ENCODE peak calls at places on chromosomes 16 and 17, in nine cellular contexts. G, R, L, T, Y, O, B, E and I are unnamed samples.

GRCh38 chr17:55641559-55642160 is 81.0 kb downstream of the TMEM100 start:
- DNase-seq in G (peak; percentile 49), R (peak; percentile 75), L (peak; percentile 57), T (peak; percentile 71), Y (no peak), O (no peak), B (peak; percentile 74), E (peak; percentile 3), I (peak; percentile 63)

GRCh38 chr16:22678311-22678710 is 135.7 kb upstream of the HS3ST2 start:
- DNase-seq in G (no peak), R (no peak), L (no peak), T (no peak), Y (no peak), O (no peak), B (no peak), E (no peak), I (no peak)

GRCh38 chr17:59626756-59627155 is 7.1 kb downstream of the CLTC start:
- DNase-seq in G (no peak), R (no peak), L (no peak), T (no peak), Y (no peak), O (no peak), B (no peak), E (no peak), I (no peak)

GRCh38 chr16:46715769-46716305 is 26.4 kb downstream of the ORC6 start:
- DNase-seq in G (no peak), R (no peak), L (no peak), T (no peak), Y (no peak), O (no peak), B (no peak), E (no peak), I (peak; percentile 78)

GRCh38 chr17:15306406-15306970 is 34.9 kb downstream of the TEKT3 start:
- DNase-seq in G (no peak), R (no peak), L (no peak), T (no peak), Y (no peak), O (no peak), B (no peak), E (no peak), I (no peak)

GRCh38 chr17:48470388-48471034 is 40.5 kb upstream of the SKAP1 start:
- DNase-seq in G (no peak), R (no peak), L (peak; percentile 64), T (no peak), Y (no peak), O (no peak), B (peak; percentile 39), E (no peak), I (no peak)

GRCh38 chr16:59848314-59848713 is 1114.2 kb upstream of the GOT2 start:
- DNase-seq in G (no peak), R (no peak), L (no peak), T (peak; percentile 13), Y (no peak), O (no peak), B (no peak), E (no peak), I (no peak)

GRCh38 chr17:67477687-67478086 is 100.6 kb downstream of the PITPNC1 start:
- DNase-seq in G (no peak), R (no peak), L (peak; percentile 43), T (no peak), Y (no peak), O (no peak), B (no peak), E (no peak), I (no peak)

GRCh38 chr17:81927145-81927652 is 336 bp downstream of the MAFG start:
- DNase-seq in G (no peak), R (peak; percentile 46), L (no peak), T (no peak), Y (no peak), O (no peak), B (no peak), E (no peak), I (peak; percentile 29)

GRCh38 chr16:17314148-17314547 is 156.6 kb downstream of the XYLT1 start:
- DNase-seq in G (no peak), R (no peak), L (no peak), T (no peak), Y (no peak), O (no peak), B (no peak), E (no peak), I (no peak)

GRCh38 chr16:57091990-57092785 is at the start of gene CPNE2:
- DNase-seq in G (peak; percentile 95), R (peak; percentile 76), L (no peak), T (peak; percentile 83), Y (peak; percentile 85), O (peak; percentile 82), B (peak; percentile 42), E (peak; percentile 56), I (peak; percentile 72)

GRCh38 chr17:40019140-40019991 is 4.1 kb downstream of the CSF3 start:
- DNase-seq in G (peak; percentile 42), R (peak; percentile 80), L (no peak), T (peak; percentile 4), Y (no peak), O (no peak), B (no peak), E (no peak), I (no peak)

GRCh38 chr16:8808613-8809353 is 11.1 kb downstream of the PMM2 start:
- DNase-seq in G (no peak), R (no peak), L (no peak), T (no peak), Y (no peak), O (no peak), B (no peak), E (no peak), I (no peak)

GRCh38 chr17:83050651-83051422 is 28.6 kb upstream of the METRNL start:
- DNase-seq in G (peak; percentile 27), R (no peak), L (no peak), T (peak; percentile 67), Y (peak; percentile 92), O (peak; percentile 76), B (no peak), E (no peak), I (no peak)

GRCh38 chr16:83513006-83513755 is 294.6 kb upstream of the HSBP1 start:
- DNase-seq in G (no peak), R (no peak), L (no peak), T (no peak), Y (no peak), O (no peak), B (no peak), E (no peak), I (no peak)
- H3K27ac ChIP-seq in G (no peak overlapping the region), R (no peak overlapping the region), L (no peak overlapping the region), T (no peak overlapping the region), Y (no peak overlapping the region), O (no peak overlapping the region), B (no peak overlapping the region), E (no peak overlapping the region), I (no peak overlapping the region)

GRCh38 chr16:30700971-30701370 is 2.0 kb downstream of the SRCAP start:
- DNase-seq in G (no peak), R (no peak), L (no peak), T (no peak), Y (no peak), O (no peak), B (no peak), E (no peak), I (no peak)

GRCh38 chr16:30698816-30699614 is at the start of gene SRCAP:
- DNase-seq in G (peak; percentile 97), R (peak; percentile 90), L (peak; percentile 64), T (peak; percentile 91), Y (peak; percentile 96), O (peak; percentile 92), B (peak; percentile 81), E (peak; percentile 92), I (peak; percentile 86)

GRCh38 chr16:30700491-30700890 is 1.5 kb downstream of the SRCAP start:
- DNase-seq in G (peak; percentile 49), R (no peak), L (no peak), T (peak; percentile 23), Y (peak; percentile 74), O (no peak), B (peak; percentile 40), E (no peak), I (peak; percentile 53)

GRCh38 chr16:30698139-30698815 is 694 bp upstream of the SRCAP start:
- DNase-seq in G (peak; percentile 99), R (peak; percentile 99), L (peak; percentile 95), T (peak; percentile 99), Y (peak; percentile 100), O (peak; percentile 99), B (peak; percentile 93), E (peak; percentile 99), I (peak; percentile 99)

GRCh38 chr16:30699615-30700099 is 686 bp downstream of the SRCAP start:
- DNase-seq in G (no peak), R (no peak), L (no peak), T (no peak), Y (no peak), O (no peak), B (no peak), E (no peak), I (no peak)
- H3K4me3 ChIP-seq in G (peak overlapping the region; percentile 78), R (peak overlapping the region; percentile 98), L (peak overlapping the region; percentile 94), T (peak overlapping the region; percentile 79), Y (peak overlapping the region; percentile 86), O (peak overlapping the region; percentile 88), B (peak overlapping the region; percentile 90), E (peak overlapping the region; percentile 96), I (peak overlapping the region; percentile 99)

GRCh38 chr17:38920374-38921291 is 4.8 kb upstream of the LASP1NB start:
- DNase-seq in G (no peak), R (no peak), L (no peak), T (no peak), Y (peak; percentile 49), O (no peak), B (no peak), E (no peak), I (no peak)

GRCh38 chr17:38919316-38920078 is 5.9 kb upstream of the LASP1NB start:
- DNase-seq in G (no peak), R (peak; percentile 12), L (no peak), T (no peak), Y (peak; percentile 46), O (no peak), B (no peak), E (no peak), I (no peak)

GRCh38 chr17:38925263-38925995 is at the start of gene LASP1NB:
- DNase-seq in G (peak; percentile 93), R (peak; percentile 69), L (no peak), T (no peak), Y (no peak), O (no peak), B (no peak), E (no peak), I (no peak)

GRCh38 chr17:38921756-38922411 is 3.5 kb upstream of the LASP1NB start:
- DNase-seq in G (no peak), R (no peak), L (no peak), T (no peak), Y (peak; percentile 44), O (no peak), B (no peak), E (no peak), I (no peak)

GRCh38 chr17:38922538-38923291 is 2.7 kb upstream of the LASP1NB start:
- DNase-seq in G (peak; percentile 52), R (peak; percentile 82), L (no peak), T (peak; percentile 64), Y (peak; percentile 70), O (no peak), B (peak; percentile 79), E (peak; percentile 38), I (no peak)
- TF ChIP-seq CTCF in G (no peak), R (no peak), L (no peak), T (no peak), Y (no peak), O (no peak), B (no peak), E (no peak), I (peak; percentile 14)

DNA sequence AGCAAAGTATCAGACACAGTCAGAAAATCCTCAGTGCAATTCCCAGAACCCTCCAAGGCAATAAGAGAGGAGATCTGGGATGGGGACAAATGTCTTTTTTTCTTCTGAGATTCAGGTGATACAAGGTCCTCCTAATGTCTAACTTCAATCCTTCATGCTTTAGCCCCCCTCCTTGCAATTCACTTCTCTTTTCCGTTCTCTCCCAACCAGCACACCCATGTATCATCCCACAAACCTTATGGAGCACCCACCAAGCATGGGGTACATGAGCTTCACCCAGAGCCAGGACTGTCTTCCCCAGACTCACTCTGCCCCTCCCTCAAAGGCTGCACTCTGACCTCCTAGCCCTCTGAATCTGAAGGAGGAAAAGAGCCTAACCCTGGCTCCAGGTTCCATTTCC is 10.1 kb downstream of the HDAC5 start:
- DNase-seq in G (no peak), R (no peak), L (no peak), T (no peak), Y (peak; percentile 26), O (no peak), B (no peak), E (no peak), I (no peak)
- H3K27ac ChIP-seq in G (no peak overlapping the region), R (peak overlapping the region; percentile 94), L (no peak overlapping the region), T (no peak overlapping the region), Y (no peak overlapping the region), O (no peak overlapping the region), B (peak overlapping the region; percentile 88), E (no peak overlapping the region), I (peak overlapping the region; percentile 94)